ENCODE peak calls at places on chromosomes 1 and 21, in six cellular contexts. H is mucosa of descending colon, J is A549, Q is HepG2, F is tibial artery, A is HCT116. O is an unnamed sample. For H3K4me1, the result is how much of the 10 kb centered on the place peaks cover.

GRCh38 chr1:2950926-2951305 is 70.4 kb upstream of the ACTRT2 start:
- DNase-seq in H (no peak), J (no peak), Q (no peak), F (no peak), A (no peak), O (no peak)

GRCh38 chr21:37245151-37245550 is 22.0 kb downstream of the VPS26C start:
- DNase-seq in H (no peak), J (no peak), Q (no peak), F (no peak), A (no peak), O (peak)

GRCh38 chr1:107683683-107684082 is 281.3 kb downstream of the VAV3 start:
- DNase-seq in H (peak), J (peak), Q (no peak), F (no peak), A (no peak), O (no peak)

GRCh38 chr1:12745992-12746323 is at the start of gene CFAP107:
- DNase-seq in H (no peak), J (no peak), Q (no peak), F (no peak), A (no peak), O (no peak)

GRCh38 chr1:6519935-6520621 is 28.6 kb upstream of the PLEKHG5 start:
- DNase-seq in H (no peak), J (no peak), Q (no peak), F (no peak), A (no peak), O (no peak)

GRCh38 chr1:20366766-20367602 is 76.3 kb downstream of the VWA5B1 start:
- DNase-seq in H (peak), J (peak), Q (peak), F (no peak), A (no peak), O (peak)

GRCh38 chr1:5961601-5962000 is 30.6 kb downstream of the NPHP4 start:
- DNase-seq in H (no peak), J (no peak), Q (no peak), F (peak), A (no peak), O (no peak)

GRCh38 chr1:52296345-52296744 is 69.7 kb downstream of the CC2D1B start:
- DNase-seq in H (peak), J (peak), Q (peak), F (no peak), A (peak), O (no peak)

GRCh38 chr1:201937624-201938212 is 8.6 kb downstream of the LMOD1 start:
- DNase-seq in H (no peak), J (no peak), Q (no peak), F (no peak), A (no peak), O (no peak)

GRCh38 chr1:42966688-42967609 is 8.3 kb upstream of the SLC2A1 start:
- DNase-seq in H (peak), J (peak), Q (peak), F (no peak), A (peak), O (no peak)

GRCh38 chr1:77322061-77322900 is 40.5 kb downstream of the AK5 start:
- DNase-seq in H (no peak), J (peak), Q (peak), F (no peak), A (peak), O (peak)

GRCh38 chr1:10678395-10678794 is 118.1 kb downstream of the CASZ1 start:
- DNase-seq in H (no peak), J (no peak), Q (no peak), F (no peak), A (no peak), O (no peak)

GRCh38 chr1:7117599-7118281 is 332.5 kb downstream of the CAMTA1 start:
- DNase-seq in H (peak), J (peak), Q (no peak), F (peak), A (peak), O (peak)

GRCh38 chr1:153563339-153563952 is 2.2 kb downstream of the S100A2 start:
- DNase-seq in H (no peak), J (no peak), Q (no peak), F (no peak), A (no peak), O (no peak)

GRCh38 chr1:89671775-89672488 is 39.0 kb downstream of the LRRC8C start:
- DNase-seq in H (no peak), J (peak), Q (no peak), F (no peak), A (no peak), O (no peak)

GRCh38 chr1:161787355-161787754 is 21.2 kb downstream of the ATF6 start:
- DNase-seq in H (no peak), J (no peak), Q (no peak), F (no peak), A (no peak), O (no peak)

GRCh38 chr1:57707631-57708030 is 283.8 kb upstream of the DAB1 start:
- DNase-seq in H (no peak), J (no peak), Q (no peak), F (no peak), A (no peak), O (no peak)

GRCh38 chr21:36883532-36884486 is 82.7 kb downstream of the HLCS start:
- DNase-seq in H (no peak), J (peak), Q (no peak), F (no peak), A (no peak), O (no peak)

GRCh38 chr1:225454733-225455132 is 26.9 kb upstream of the LBR start:
- DNase-seq in H (no peak), J (peak), Q (no peak), F (peak), A (peak), O (no peak)

GRCh38 chr1:153355445-153356071 is 2.1 kb upstream of the S100A9 start:
- DNase-seq in H (peak), J (peak), Q (peak), F (peak), A (peak), O (peak)

DNA sequence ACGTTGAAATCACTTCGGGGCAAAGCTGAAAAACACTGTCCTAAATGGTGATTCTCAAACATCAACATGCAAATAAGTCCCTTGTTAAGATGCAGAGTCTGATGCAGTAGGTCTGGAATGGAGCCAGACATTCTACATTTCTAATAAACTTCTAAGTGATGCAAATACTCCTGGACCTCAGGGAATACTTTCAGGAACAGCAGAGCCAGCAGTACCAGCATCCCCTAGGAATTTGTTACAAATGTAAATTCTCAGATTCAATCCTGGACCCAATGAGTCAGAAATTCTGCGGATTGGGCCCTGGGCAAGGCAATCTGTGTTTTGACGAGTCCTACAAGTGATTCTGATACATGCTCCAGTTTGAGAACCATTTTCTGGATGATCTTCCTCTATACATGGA is 152.3 kb downstream of the PCNX2 start:
- DNase-seq in H (no peak), J (no peak), Q (no peak), F (no peak), A (no peak), O (no peak)
- H3K4me1 ChIP-seq in H (under half), J (under half), Q (under half), F (under half), A (under half), O (under half)

GRCh38 chr1:25658791-25659431 is 42.3 kb downstream of the MAN1C1 start:
- DNase-seq in H (peak), J (no peak), Q (no peak), F (peak), A (no peak), O (no peak)
- H3K4me3 ChIP-seq in H (no peak), J (no peak), Q (no peak), F (no peak), A (no peak), O (no peak)

GRCh38 chr1:226943927-226944326 is 3.8 kb downstream of the COQ8A start:
- DNase-seq in H (no peak), J (no peak), Q (no peak), F (peak), A (no peak), O (no peak)
- H3K4me1 ChIP-seq in H (half or more), J (under half), Q (half or more), F (under half), A (under half), O (under half)

GRCh38 chr1:200042119-200042436 is 14.6 kb downstream of the NR5A2 start:
- DNase-seq in H (no peak), J (no peak), Q (no peak), F (no peak), A (no peak), O (no peak)

GRCh38 chr1:200042437-200043329 is 15.2 kb downstream of the NR5A2 start:
- DNase-seq in H (peak), J (peak), Q (no peak), F (no peak), A (no peak), O (no peak)

GRCh38 chr1:200041337-200042118 is 14.0 kb downstream of the NR5A2 start:
- DNase-seq in H (peak), J (no peak), Q (no peak), F (no peak), A (no peak), O (no peak)

GRCh38 chr1:200040516-200041138 is 13.1 kb downstream of the NR5A2 start:
- DNase-seq in H (peak), J (peak), Q (peak), F (no peak), A (no peak), O (peak)

DNA sequence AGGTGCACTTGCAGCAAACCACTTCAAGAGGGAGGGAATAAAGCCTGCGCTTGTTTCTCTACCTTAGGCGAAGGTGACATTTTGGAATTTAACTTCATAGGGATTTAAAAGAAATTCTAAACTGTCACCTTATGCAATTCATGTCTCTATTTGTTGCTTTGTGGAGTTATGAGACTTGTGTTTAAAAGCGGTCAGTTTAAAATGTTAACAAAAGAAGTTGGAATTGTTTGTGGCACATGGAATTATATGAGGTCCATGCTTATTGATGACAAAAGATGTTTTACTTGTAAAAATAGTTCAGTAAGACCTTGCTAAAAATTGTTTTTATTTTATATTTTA is 15.8 kb downstream of the NR5A2 start:
- DNase-seq in H (no peak), J (no peak), Q (no peak), F (no peak), A (no peak), O (no peak)
- H3K4me3 ChIP-seq in H (no peak), J (peak), Q (no peak), F (no peak), A (no peak), O (peak)

GRCh38 chr1:164760585-164760968 is 201.6 kb downstream of the PBX1 start:
- DNase-seq in H (no peak), J (no peak), Q (no peak), F (no peak), A (no peak), O (no peak)
- H3K4me1 ChIP-seq in H (under half), J (half or more), Q (under half), F (under half), A (under half), O (under half)

GRCh38 chr1:17108786-17109185 is 10.5 kb downstream of the PADI2 start:
- DNase-seq in H (peak), J (no peak), Q (no peak), F (no peak), A (no peak), O (no peak)
- H3K4me3 ChIP-seq in H (no peak), J (no peak), Q (no peak), F (no peak), A (no peak), O (no peak)

DNA sequence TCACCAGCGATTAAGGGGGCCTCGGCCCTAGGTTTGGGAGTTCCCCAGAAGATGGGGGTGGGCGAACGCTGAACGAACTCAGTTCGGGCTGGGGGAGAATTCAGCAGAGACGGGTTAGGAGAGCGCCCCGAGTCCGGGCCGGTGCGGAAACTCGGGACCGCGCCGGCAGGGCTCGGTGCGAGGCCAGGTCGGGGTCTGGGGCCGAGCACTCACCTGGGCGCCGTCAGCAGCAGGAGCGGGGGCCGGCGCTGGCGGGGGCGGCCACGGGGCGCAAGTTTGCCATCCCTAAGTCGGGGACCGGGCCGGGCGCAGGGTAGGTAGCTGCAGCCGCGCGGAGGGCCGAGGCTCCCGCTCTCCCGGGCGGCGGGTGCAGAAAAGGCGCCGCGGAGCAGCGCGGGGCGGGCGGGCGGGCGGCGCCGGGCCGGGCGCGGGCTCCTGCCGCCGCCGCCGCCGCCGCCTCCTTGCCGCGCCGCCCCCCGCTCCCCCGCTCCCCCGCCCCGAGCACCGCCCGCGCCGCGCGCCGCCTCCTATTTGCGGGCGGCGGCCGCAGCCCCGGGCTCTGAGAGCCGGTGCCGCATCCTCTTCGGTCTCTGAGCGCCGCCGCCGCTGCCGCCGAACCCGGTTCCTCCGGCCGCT is 351 bp downstream of the ADGRB2 start:
- DNase-seq in H (no peak), J (no peak), Q (no peak), F (no peak), A (no peak), O (no peak)
- H3K4me1 ChIP-seq in H (under half), J (under half), Q (under half), F (under half), A (under half), O (under half)

DNA sequence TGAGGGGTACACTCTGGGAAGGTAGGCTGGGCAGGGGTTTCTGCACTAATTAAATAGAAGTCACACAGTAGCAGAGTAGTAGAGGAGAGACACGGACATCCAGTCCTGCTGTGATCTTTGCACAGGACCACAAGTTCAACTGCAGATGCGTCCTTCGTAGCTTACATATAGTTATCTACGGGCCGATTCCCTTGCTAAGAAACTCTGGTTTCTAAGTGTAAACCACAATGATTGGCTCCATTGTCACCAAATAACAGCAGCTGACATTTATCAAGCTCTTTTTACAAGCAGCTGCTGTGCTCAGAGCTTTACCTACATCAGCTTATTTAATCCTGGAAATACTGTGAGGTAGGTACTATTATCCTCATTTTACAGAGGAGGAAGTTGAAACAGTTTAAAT is 3.2 kb downstream of the SLC45A3 start:
- DNase-seq in H (no peak), J (no peak), Q (peak), F (no peak), A (no peak), O (no peak)
- H3K4me3 ChIP-seq in H (no peak), J (no peak), Q (peak), F (no peak), A (no peak), O (no peak)

DNA sequence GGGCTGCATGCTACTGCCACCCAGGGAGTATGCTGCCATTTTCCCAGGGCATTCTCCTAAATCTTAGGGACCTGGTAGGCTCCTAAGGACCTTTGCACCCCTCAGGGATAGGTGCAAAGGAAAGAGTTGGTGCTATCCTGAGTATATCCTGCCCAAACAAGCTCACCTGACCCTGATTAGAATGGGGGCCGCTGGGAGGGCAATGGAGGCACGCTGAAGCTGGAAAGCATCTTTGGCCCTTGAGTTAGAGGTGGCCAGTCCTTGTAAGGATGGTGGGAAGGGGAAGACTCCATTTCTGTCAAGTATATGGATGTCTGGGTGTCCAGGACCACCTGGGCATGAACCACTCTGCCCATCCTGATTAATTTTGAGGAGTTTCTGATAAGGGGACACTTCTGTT is 48.9 kb upstream of the A3GALT2 start:
- DNase-seq in H (no peak), J (no peak), Q (no peak), F (no peak), A (no peak), O (no peak)
- H3K4me1 ChIP-seq in H (under half), J (under half), Q (under half), F (under half), A (under half), O (under half)

DNA sequence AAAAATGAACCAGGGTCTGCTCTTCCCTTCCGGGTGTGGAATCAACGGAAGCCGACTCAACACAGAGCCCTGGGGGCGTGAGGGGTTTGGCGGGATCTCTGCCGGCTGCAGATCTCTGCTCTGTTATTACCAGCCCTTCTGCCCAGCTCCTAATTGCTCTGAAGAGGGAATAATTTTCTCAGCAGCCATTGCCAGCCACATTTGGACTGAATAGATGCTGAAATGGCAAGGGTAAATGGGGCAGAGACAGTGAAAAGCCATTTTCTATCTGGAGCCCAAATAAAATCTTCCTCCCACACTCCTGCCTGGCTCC is 24.7 kb downstream of the PDE9A start:
- DNase-seq in H (no peak), J (no peak), Q (no peak), F (no peak), A (no peak), O (no peak)
- H3K4me3 ChIP-seq in H (no peak), J (no peak), Q (no peak), F (no peak), A (no peak), O (no peak)